ENCODE peak calls at places on chromosomes 4 and X, in four cellular contexts. K is HCEC 1CT, V is hypothalamus, C is astrocyte of the spinal cord. W is an unnamed sample.
A peak's percentile ranks its signal among the peaks of the same experiment; 100 is the strongest.

GRCh38 chr4:181685461-181685860 is 557.7 kb upstream of the TENM3 start:
- DNase-seq in V (no peak), C (peak; percentile 63), K (peak; percentile 67), W (no peak)

GRCh38 chr4:7952615-7953014 is 13.0 kb upstream of the AFAP1 start:
- DNase-seq in V (no peak), K (no peak), C (no peak), W (no peak)

GRCh38 chr4:176274441-176274840 is 5.4 kb upstream of the ASB5 start:
- DNase-seq in K (peak; percentile 51), V (no peak), C (peak; percentile 37), W (no peak)

GRCh38 chr4:80336582-80336981 is 1.1 kb downstream of the CFAP299 start:
- DNase-seq in K (peak; percentile 20), V (peak; percentile 7), C (peak; percentile 47), W (peak; percentile 51)

GRCh38 chrX:134753185-134754008 is 95.1 kb upstream of the PLAC1 start:
- DNase-seq in K (peak; percentile 62), C (peak; percentile 50), V (no peak), W (no peak)

GRCh38 chr4:35465096-35465495 is 779.2 kb downstream of the ARAP2 start:
- DNase-seq in V (no peak), C (no peak), K (no peak), W (no peak)

GRCh38 chr4:168815373-168816345 is 194.4 kb downstream of the CBR4 start:
- DNase-seq in V (no peak), K (no peak), C (peak; percentile 86), W (no peak)

GRCh38 chr4:140718240-140718639 is 37.9 kb downstream of the TBC1D9 start:
- DNase-seq in V (no peak), C (peak; percentile 73), K (peak; percentile 15), W (no peak)

GRCh38 chrX:9327747-9328145 is 137.1 kb upstream of the TBL1X start:
- DNase-seq in C (peak; percentile 78), V (no peak), K (peak; percentile 67), W (no peak)

GRCh38 chr4:40736910-40737309 is 12.8 kb upstream of the NSUN7 start:
- DNase-seq in V (no peak), K (peak; percentile 9), C (peak; percentile 47), W (no peak)

GRCh38 chr4:183797041-183797444 is 108.1 kb upstream of the STOX2 start:
- DNase-seq in V (no peak), C (no peak), K (no peak), W (peak; percentile 89)

GRCh38 chr4:139315221-139315675 is 13.0 kb upstream of the NDUFC1 start:
- DNase-seq in K (no peak), V (no peak), C (no peak), W (peak; percentile 89)